ENCODE peak calls at places on chromosomes 5 and 9, in ten cellular contexts. U, W, T, V, M, O, K, D, Q and E are unnamed samples.

GRCh38 chr9:71121275-71122168 is at the start of gene TRPM3:
- DNase-seq in W (peak), Q (peak), M (no peak), K (no peak), U (no peak), T (no peak), O (peak), V (no peak), D (no peak), E (no peak)

GRCh38 chr5:76257225-76257833 is 145.8 kb upstream of the IQGAP2 start:
- DNase-seq in M (no peak), O (no peak), Q (no peak), K (no peak), T (no peak), U (no peak), D (no peak), W (no peak), V (no peak), E (no peak)

GRCh38 chr5:175325681-175326080 is 118.3 kb downstream of the DRD1 start:
- DNase-seq in W (no peak), K (no peak), M (peak), U (no peak), Q (no peak), V (no peak), T (peak), D (peak), O (no peak), E (no peak)

GRCh38 chr9:116585204-116585603 is 101.9 kb upstream of the TRIM32 start:
- DNase-seq in D (no peak), O (no peak), K (no peak), V (no peak), W (no peak), U (no peak), Q (no peak), T (no peak), M (no peak), E (no peak)

GRCh38 chr5:15365040-15365439 is 134.9 kb upstream of the FBXL7 start:
- DNase-seq in Q (no peak), M (no peak), O (no peak), T (no peak), U (no peak), D (peak), V (no peak), W (no peak), K (no peak), E (no peak)

GRCh38 chr5:32522429-32523143 is 62.8 kb upstream of the SUB1 start:
- DNase-seq in O (no peak), V (peak), Q (no peak), K (no peak), W (no peak), D (peak), M (peak), T (peak), U (no peak), E (peak)

GRCh38 chr9:134216449-134216951 is 52.1 kb upstream of the RNU6ATAC start:
- DNase-seq in K (peak), O (no peak), Q (no peak), M (no peak), V (no peak), T (no peak), U (no peak), D (no peak), W (no peak), E (no peak)

GRCh38 chr5:169300468-169301385 is at the start of gene SLIT3:
- DNase-seq in M (peak), D (peak), U (no peak), O (peak), Q (peak), T (peak), V (no peak), W (peak), K (peak), E (no peak)

GRCh38 chr9:117546894-117547293 is 132.0 kb upstream of the ASTN2 start:
- DNase-seq in V (no peak), U (no peak), W (peak), T (no peak), O (peak), Q (no peak), D (no peak), M (no peak), K (no peak), E (no peak)

GRCh38 chr5:25713259-25713658 is 1068.5 kb upstream of the CDH10 start:
- DNase-seq in D (no peak), V (peak), U (no peak), M (no peak), O (peak), Q (no peak), W (peak), K (peak), T (no peak), E (no peak)

GRCh38 chr9:136694163-136694864 is 7.1 kb upstream of the AGPAT2 start:
- DNase-seq in U (peak), Q (no peak), D (peak), V (peak), W (peak), M (no peak), T (no peak), O (peak), K (peak), E (no peak)

GRCh38 chr5:85929713-85930112 is 688.0 kb upstream of the COX7C start:
- DNase-seq in O (no peak), W (no peak), K (no peak), M (no peak), T (no peak), U (no peak), V (no peak), D (no peak), Q (no peak), E (no peak)

GRCh38 chr9:129059796-129060785 is 20.8 kb upstream of the DOLPP1 start:
- DNase-seq in Q (no peak), O (no peak), V (no peak), D (no peak), W (no peak), U (no peak), T (no peak), K (no peak), M (no peak), E (no peak)

GRCh38 chr9:12916037-12916436 is 141.2 kb downstream of the LURAP1L start:
- DNase-seq in Q (peak), M (peak), T (peak), D (peak), V (no peak), K (peak), W (peak), U (peak), O (no peak), E (no peak)

GRCh38 chr5:78364005-78364404 is 3.6 kb downstream of the SCAMP1 start:
- DNase-seq in Q (no peak), T (no peak), W (no peak), O (no peak), V (no peak), K (no peak), U (no peak), M (no peak), D (no peak), E (no peak)

GRCh38 chr9:136831720-136832104 is 10.6 kb upstream of the AJM1 start:
- DNase-seq in K (no peak), Q (no peak), O (no peak), V (no peak), M (no peak), W (no peak), T (no peak), D (no peak), U (no peak), E (no peak)

GRCh38 chr9:135342206-135343130 is 137.1 kb upstream of the PPP1R26 start:
- DNase-seq in U (no peak), T (no peak), O (no peak), Q (no peak), V (no peak), D (no peak), K (no peak), M (no peak), W (no peak), E (no peak)

GRCh38 chr9:36991516-36992134 is 42.4 kb downstream of the PAX5 start:
- DNase-seq in Q (peak), K (no peak), O (no peak), U (peak), V (peak), T (no peak), M (no peak), W (peak), D (no peak), E (peak)

GRCh38 chr5:172441262-172441751 is 13.0 kb downstream of the SH3PXD2B start:
- DNase-seq in Q (no peak), W (no peak), K (no peak), U (no peak), T (no peak), V (no peak), M (no peak), O (no peak), D (peak), E (no peak)

GRCh38 chr5:74673011-74673790 is 11.8 kb upstream of the HEXB start:
- DNase-seq in M (no peak), K (peak), Q (no peak), D (peak), O (peak), V (no peak), U (peak), W (peak), T (peak), E (peak)

GRCh38 chr9:20593551-20593950 is 28.7 kb downstream of the MLLT3 start:
- DNase-seq in V (no peak), D (peak), U (no peak), W (no peak), T (peak), O (no peak), Q (no peak), K (peak), M (peak), E (no peak)

GRCh38 chr9:69186841-69187611 is 12.9 kb downstream of the TJP2 start:
- DNase-seq in O (no peak), Q (no peak), K (peak), U (no peak), M (peak), T (peak), D (peak), V (no peak), W (no peak), E (peak)

GRCh38 chr9:127548352-127548878 is 63.7 kb upstream of the STXBP1 start:
- DNase-seq in U (no peak), M (no peak), V (no peak), D (no peak), O (no peak), Q (no peak), K (no peak), W (no peak), T (no peak), E (no peak)

GRCh38 chr5:142674438-142675210 is 11.3 kb downstream of the FGF1 start:
- DNase-seq in U (no peak), V (no peak), K (peak), T (peak), Q (no peak), W (no peak), O (no peak), M (peak), D (peak), E (no peak)

GRCh38 chr9:87102131-87102530 is 154.8 kb upstream of the GAS1 start:
- DNase-seq in Q (no peak), U (no peak), M (no peak), W (no peak), O (no peak), K (no peak), T (no peak), D (no peak), V (no peak), E (no peak)

GRCh38 chr5:142426676-142427364 is 102.0 kb upstream of the SPRY4 start:
- DNase-seq in K (peak), V (peak), W (no peak), T (peak), M (peak), O (no peak), D (no peak), U (no peak), Q (no peak), E (no peak)

GRCh38 chr9:106648799-106649198 is 214.2 kb upstream of the ZNF462 start:
- DNase-seq in O (peak), U (peak), Q (no peak), W (peak), V (no peak), M (no peak), D (peak), T (peak), K (peak), E (no peak)

GRCh38 chr5:179893076-179893957 is 14.4 kb downstream of the TBC1D9B start:
- DNase-seq in M (no peak), K (no peak), Q (no peak), W (no peak), U (no peak), D (no peak), T (no peak), O (no peak), V (no peak), E (no peak)

GRCh38 chr9:68951879-68952659 is 61.8 kb downstream of the PRKACG start:
- DNase-seq in U (no peak), M (no peak), T (no peak), Q (no peak), W (no peak), K (no peak), V (no peak), D (no peak), O (no peak), E (no peak)

GRCh38 chr5:85868070-85868469 is 749.7 kb upstream of the COX7C start:
- DNase-seq in K (no peak), U (no peak), T (no peak), M (no peak), V (no peak), Q (no peak), W (no peak), D (no peak), O (no peak), E (no peak)

GRCh38 chr5:136192526-136193395 is at the start of gene SMIM32:
- DNase-seq in K (peak), W (peak), D (peak), U (no peak), T (peak), Q (peak), V (no peak), O (peak), M (no peak), E (no peak)

GRCh38 chr9:36008774-36009300 is 27.9 kb upstream of the RECK start:
- DNase-seq in Q (peak), T (peak), U (peak), D (peak), M (no peak), O (peak), W (peak), V (peak), K (peak), E (no peak)

GRCh38 chr9:88915916-88916315 is 75.4 kb upstream of the S1PR3 start:
- DNase-seq in U (no peak), T (no peak), K (no peak), Q (no peak), V (no peak), O (no peak), W (no peak), M (no peak), D (no peak), E (no peak)
- H3K4me2 ChIP-seq in U (no peak), T (no peak), K (no peak), Q (no peak), V (no peak), O (no peak), W (no peak), M (no peak), D (no peak), E (no peak)

GRCh38 chr5:140107312-140108092 is 6.4 kb upstream of the PURA start:
- DNase-seq in U (peak), O (peak), V (peak), Q (peak), M (peak), D (peak), K (peak), T (peak), W (peak), E (peak)
- H2AFZ ChIP-seq in U (no peak), O (peak), V (peak), Q (peak), M (peak), D (peak), K (peak), T (peak), W (peak), E (peak)

GRCh38 chr5:10364186-10364689 is 10.7 kb downstream of the MARCHF6 start:
- DNase-seq in V (no peak), M (no peak), U (no peak), W (peak), O (no peak), T (no peak), Q (no peak), D (no peak), K (no peak), E (peak)

GRCh38 chr5:10363519-10364185 is 10.2 kb downstream of the MARCHF6 start:
- DNase-seq in W (no peak), U (no peak), V (no peak), M (no peak), Q (no peak), T (no peak), D (no peak), O (no peak), K (no peak), E (no peak)

GRCh38 chr5:10365800-10366199 is 12.3 kb downstream of the MARCHF6 start:
- DNase-seq in W (no peak), M (no peak), T (no peak), O (no peak), Q (no peak), V (no peak), U (no peak), K (no peak), D (no peak), E (no peak)

GRCh38 chr5:10367586-10367985 is 14.1 kb downstream of the MARCHF6 start:
- DNase-seq in U (no peak), K (no peak), Q (no peak), W (no peak), T (peak), V (no peak), D (peak), O (no peak), M (peak), E (no peak)

DNA sequence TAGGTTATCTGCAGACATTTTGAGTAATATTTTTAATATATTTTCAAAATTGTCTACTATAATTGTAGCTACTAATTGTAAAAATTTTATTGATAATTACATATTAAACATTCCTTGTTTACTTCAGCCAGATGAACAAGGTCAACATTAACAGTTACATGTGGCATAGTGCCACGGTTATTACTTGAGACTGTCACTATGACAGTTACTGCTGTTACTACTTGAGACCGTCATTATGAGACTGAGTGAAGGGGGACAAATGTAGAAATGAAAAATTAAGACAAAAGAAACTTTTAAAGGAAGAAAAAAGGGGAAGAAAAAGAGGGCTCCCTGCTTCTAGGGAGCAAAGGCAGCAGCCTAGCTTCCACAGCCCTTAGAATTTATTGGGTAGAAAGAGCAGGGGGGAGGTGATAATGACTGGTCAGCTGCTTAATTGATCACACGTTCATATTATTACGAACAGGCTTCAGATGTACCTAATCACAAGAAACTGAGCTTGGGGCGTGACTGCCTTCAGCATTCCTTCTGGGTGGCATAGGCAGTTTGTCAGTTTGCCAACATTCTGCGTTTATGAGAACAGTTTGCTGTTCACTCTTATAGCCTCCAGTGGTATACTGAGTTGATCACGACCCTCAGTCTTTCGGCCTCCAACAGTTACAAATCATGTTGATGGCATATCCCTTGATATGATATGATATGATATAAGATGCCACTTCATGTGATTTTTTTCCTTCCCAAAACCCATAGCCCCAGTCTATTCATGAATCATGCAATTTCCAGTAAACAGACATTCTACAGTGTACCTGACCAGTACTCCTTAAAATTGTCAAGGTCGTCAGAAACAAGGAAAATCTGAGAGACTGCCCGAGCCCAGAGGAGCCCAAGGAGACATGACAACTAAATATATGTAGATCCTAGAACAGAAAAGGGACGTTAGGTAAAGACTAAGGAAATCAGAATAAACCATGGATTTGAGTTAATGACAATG is 13.1 kb downstream of the MARCHF6 start:
- DNase-seq in O (peak), D (peak), T (peak), K (peak), W (no peak), M (peak), Q (no peak), U (no peak), V (no peak), E (peak)
- H3K4me2 ChIP-seq in O (no peak), D (peak), T (peak), K (peak), W (no peak), M (peak), Q (no peak), U (peak), V (no peak), E (no peak)

DNA sequence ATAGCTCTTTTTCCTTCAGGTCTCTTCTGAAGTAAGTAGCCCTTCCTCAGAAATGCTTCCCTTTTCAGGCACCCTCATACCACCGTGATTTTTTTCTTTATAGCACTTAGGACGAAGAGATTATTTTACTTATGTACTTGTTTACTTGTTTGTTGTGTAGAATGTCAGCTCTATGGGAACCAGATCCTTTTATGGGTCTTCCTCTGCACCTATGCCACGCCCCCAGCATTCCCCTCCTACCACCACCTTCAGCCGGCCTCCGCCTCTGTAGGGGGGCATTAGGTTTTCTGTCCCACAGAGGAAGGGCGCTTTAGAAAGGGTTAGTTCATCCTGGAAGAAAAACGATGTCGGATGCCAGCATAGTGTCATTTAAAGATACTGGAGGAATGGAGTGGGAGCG is 1.8 kb downstream of the CDKN2B-AS1 start:
- DNase-seq in U (no peak), O (no peak), W (peak), D (no peak), Q (no peak), K (peak), T (no peak), V (peak), M (no peak), E (no peak)
- H2AFZ ChIP-seq in U (peak), O (no peak), W (peak), D (no peak), Q (no peak), K (no peak), T (no peak), V (peak), M (no peak), E (peak)